ENCODE peak calls at places on chromosomes 1 and 21, in nine cellular contexts. One of them, this sample, is unnamed.

GRCh38 chr1:63920154-63921117 is 146.6 kb downstream of the ROR1 start:
- DNase-seq in ascending aorta: no peak
- DNase-seq in CD8-positive, alpha-beta T cell: no peak
- DNase-seq in dorsolateral prefrontal cortex: no peak
- DNase-seq in uterus: no peak
- DNase-seq in adrenal gland: no peak
- DNase-seq in CD4-positive, alpha-beta memory T cell: no peak
- DNase-seq in lung: peak; percentile 67
- DNase-seq in OCI-LY7: no peak
- DNase-seq in this sample: peak; percentile 99

GRCh38 chr1:115647919-115648597 is 6.3 kb downstream of the VANGL1 start:
- DNase-seq in CD4-positive, alpha-beta memory T cell: no peak
- DNase-seq in lung: no peak
- DNase-seq in adrenal gland: no peak
- DNase-seq in CD8-positive, alpha-beta T cell: no peak
- DNase-seq in dorsolateral prefrontal cortex: no peak
- DNase-seq in uterus: no peak
- DNase-seq in ascending aorta: no peak
- DNase-seq in OCI-LY7: no peak
- DNase-seq in this sample: no peak

GRCh38 chr1:164480285-164480907 is 78.6 kb upstream of the PBX1 start:
- DNase-seq in CD8-positive, alpha-beta T cell: no peak
- DNase-seq in ascending aorta: no peak
- DNase-seq in adrenal gland: no peak
- DNase-seq in lung: no peak
- DNase-seq in uterus: no peak
- DNase-seq in CD4-positive, alpha-beta memory T cell: no peak
- DNase-seq in OCI-LY7: no peak
- DNase-seq in dorsolateral prefrontal cortex: no peak
- DNase-seq in this sample: no peak

GRCh38 chr1:241715435-241715834 is 63.4 kb downstream of the WDR64 start:
- DNase-seq in CD8-positive, alpha-beta T cell: no peak
- DNase-seq in OCI-LY7: no peak
- DNase-seq in lung: no peak
- DNase-seq in adrenal gland: no peak
- DNase-seq in uterus: no peak
- DNase-seq in CD4-positive, alpha-beta memory T cell: no peak
- DNase-seq in dorsolateral prefrontal cortex: no peak
- DNase-seq in ascending aorta: no peak
- DNase-seq in this sample: no peak

GRCh38 chr1:56327195-56327594 is 252.2 kb downstream of the PLPP3 start:
- DNase-seq in CD8-positive, alpha-beta T cell: no peak
- DNase-seq in dorsolateral prefrontal cortex: no peak
- DNase-seq in adrenal gland: no peak
- DNase-seq in uterus: no peak
- DNase-seq in lung: no peak
- DNase-seq in OCI-LY7: no peak
- DNase-seq in ascending aorta: no peak
- DNase-seq in CD4-positive, alpha-beta memory T cell: no peak
- DNase-seq in this sample: no peak

GRCh38 chr1:153882296-153882912 is 40.4 kb downstream of the GATAD2B start:
- DNase-seq in CD4-positive, alpha-beta memory T cell: no peak
- DNase-seq in CD8-positive, alpha-beta T cell: no peak
- DNase-seq in lung: no peak
- DNase-seq in uterus: no peak
- DNase-seq in OCI-LY7: no peak
- DNase-seq in ascending aorta: no peak
- DNase-seq in adrenal gland: no peak
- DNase-seq in dorsolateral prefrontal cortex: no peak
- DNase-seq in this sample: peak; percentile 11

GRCh38 chr21:44962481-44962966 is 22.7 kb downstream of the SLX9 start:
- DNase-seq in lung: no peak
- DNase-seq in OCI-LY7: no peak
- DNase-seq in dorsolateral prefrontal cortex: no peak
- DNase-seq in ascending aorta: peak; percentile 91
- DNase-seq in uterus: peak; percentile 60
- DNase-seq in adrenal gland: no peak
- DNase-seq in CD8-positive, alpha-beta T cell: no peak
- DNase-seq in CD4-positive, alpha-beta memory T cell: no peak
- DNase-seq in this sample: peak; percentile 100

GRCh38 chr1:25341746-25342145 is 3.6 kb downstream of the TMEM50A start:
- DNase-seq in dorsolateral prefrontal cortex: no peak
- DNase-seq in CD4-positive, alpha-beta memory T cell: no peak
- DNase-seq in CD8-positive, alpha-beta T cell: no peak
- DNase-seq in OCI-LY7: no peak
- DNase-seq in adrenal gland: peak; percentile 40
- DNase-seq in ascending aorta: no peak
- DNase-seq in lung: no peak
- DNase-seq in uterus: no peak
- DNase-seq in this sample: no peak

GRCh38 chr1:198933506-198933905 is 294.7 kb downstream of the PTPRC start:
- DNase-seq in lung: no peak
- DNase-seq in adrenal gland: no peak
- DNase-seq in ascending aorta: no peak
- DNase-seq in OCI-LY7: no peak
- DNase-seq in CD4-positive, alpha-beta memory T cell: no peak
- DNase-seq in CD8-positive, alpha-beta T cell: no peak
- DNase-seq in dorsolateral prefrontal cortex: no peak
- DNase-seq in uterus: no peak
- DNase-seq in this sample: no peak

GRCh38 chr1:8629241-8630091 is 188.0 kb downstream of the RERE start:
- DNase-seq in dorsolateral prefrontal cortex: no peak
- DNase-seq in uterus: no peak
- DNase-seq in CD8-positive, alpha-beta T cell: no peak
- DNase-seq in OCI-LY7: peak; percentile 26
- DNase-seq in ascending aorta: no peak
- DNase-seq in lung: no peak
- DNase-seq in adrenal gland: no peak
- DNase-seq in CD4-positive, alpha-beta memory T cell: no peak
- DNase-seq in this sample: peak; percentile 33

GRCh38 chr1:212814548-212814947 is 22.9 kb downstream of the TATDN3 start:
- DNase-seq in uterus: no peak
- DNase-seq in ascending aorta: no peak
- DNase-seq in OCI-LY7: no peak
- DNase-seq in CD8-positive, alpha-beta T cell: no peak
- DNase-seq in adrenal gland: no peak
- DNase-seq in lung: no peak
- DNase-seq in dorsolateral prefrontal cortex: no peak
- DNase-seq in CD4-positive, alpha-beta memory T cell: no peak
- DNase-seq in this sample: no peak

GRCh38 chr1:209727286-209727685 is 22.6 kb downstream of the HSD11B1 start:
- DNase-seq in adrenal gland: no peak
- DNase-seq in OCI-LY7: no peak
- DNase-seq in uterus: no peak
- DNase-seq in ascending aorta: no peak
- DNase-seq in CD4-positive, alpha-beta memory T cell: no peak
- DNase-seq in dorsolateral prefrontal cortex: no peak
- DNase-seq in CD8-positive, alpha-beta T cell: no peak
- DNase-seq in lung: no peak
- DNase-seq in this sample: no peak

GRCh38 chr1:93681549-93682412 is at the start of gene BCAR3:
- DNase-seq in OCI-LY7: peak; percentile 85
- DNase-seq in adrenal gland: peak; percentile 64
- DNase-seq in dorsolateral prefrontal cortex: peak; percentile 67
- DNase-seq in ascending aorta: peak; percentile 80
- DNase-seq in lung: peak; percentile 69
- DNase-seq in CD8-positive, alpha-beta T cell: peak; percentile 17
- DNase-seq in CD4-positive, alpha-beta memory T cell: no peak
- DNase-seq in uterus: peak; percentile 47
- DNase-seq in this sample: peak; percentile 67

GRCh38 chr1:174157157-174157806 is 2.0 kb upstream of the RABGAP1L start:
- DNase-seq in CD8-positive, alpha-beta T cell: no peak
- DNase-seq in lung: no peak
- DNase-seq in adrenal gland: no peak
- DNase-seq in OCI-LY7: peak; percentile 54
- DNase-seq in ascending aorta: no peak
- DNase-seq in uterus: no peak
- DNase-seq in CD4-positive, alpha-beta memory T cell: no peak
- DNase-seq in dorsolateral prefrontal cortex: no peak
- DNase-seq in this sample: no peak

GRCh38 chr1:227994632-227995300 is 12.0 kb upstream of the WNT3A start:
- DNase-seq in uterus: peak; percentile 2
- DNase-seq in ascending aorta: no peak
- DNase-seq in lung: peak; percentile 24
- DNase-seq in CD8-positive, alpha-beta T cell: peak; percentile 6
- DNase-seq in adrenal gland: no peak
- DNase-seq in dorsolateral prefrontal cortex: no peak
- DNase-seq in OCI-LY7: no peak
- DNase-seq in CD4-positive, alpha-beta memory T cell: no peak
- DNase-seq in this sample: no peak
- H3K27ac ChIP-seq in uterus: no peak overlapping the region
- H3K27ac ChIP-seq in ascending aorta: no peak overlapping the region
- H3K27ac ChIP-seq in lung: no peak overlapping the region
- H3K27ac ChIP-seq in CD8-positive, alpha-beta T cell: no peak overlapping the region
- H3K27ac ChIP-seq in adrenal gland: no peak overlapping the region
- H3K27ac ChIP-seq in dorsolateral prefrontal cortex: no peak overlapping the region
- H3K27ac ChIP-seq in OCI-LY7: no peak overlapping the region
- H3K27ac ChIP-seq in CD4-positive, alpha-beta memory T cell: no peak overlapping the region
- H3K27ac ChIP-seq in this sample: no peak overlapping the region

GRCh38 chr1:146007785-146008133 is 11.4 kb upstream of the TXNIP start:
- DNase-seq in lung: no peak
- DNase-seq in CD4-positive, alpha-beta memory T cell: no peak
- DNase-seq in adrenal gland: no peak
- DNase-seq in uterus: no peak
- DNase-seq in OCI-LY7: no peak
- DNase-seq in dorsolateral prefrontal cortex: no peak
- DNase-seq in CD8-positive, alpha-beta T cell: no peak
- DNase-seq in ascending aorta: no peak
- DNase-seq in this sample: no peak

GRCh38 chr1:146012703-146013565 is 8.6 kb downstream of the HJV start:
- DNase-seq in lung: no peak
- DNase-seq in uterus: peak; percentile 70
- DNase-seq in dorsolateral prefrontal cortex: no peak
- DNase-seq in adrenal gland: peak; percentile 61
- DNase-seq in CD8-positive, alpha-beta T cell: peak; percentile 68
- DNase-seq in OCI-LY7: peak; percentile 76
- DNase-seq in CD4-positive, alpha-beta memory T cell: peak; percentile 68
- DNase-seq in ascending aorta: peak; percentile 80
- DNase-seq in this sample: peak; percentile 81

GRCh38 chr1:146001734-146002133 is 5.4 kb upstream of the TXNIP start:
- DNase-seq in adrenal gland: no peak
- DNase-seq in dorsolateral prefrontal cortex: no peak
- DNase-seq in CD8-positive, alpha-beta T cell: no peak
- DNase-seq in lung: no peak
- DNase-seq in ascending aorta: no peak
- DNase-seq in CD4-positive, alpha-beta memory T cell: no peak
- DNase-seq in OCI-LY7: no peak
- DNase-seq in uterus: no peak
- DNase-seq in this sample: no peak

GRCh38 chr1:146010126-146010738 is 11.3 kb downstream of the HJV start:
- DNase-seq in OCI-LY7: no peak
- DNase-seq in uterus: no peak
- DNase-seq in CD4-positive, alpha-beta memory T cell: no peak
- DNase-seq in adrenal gland: no peak
- DNase-seq in CD8-positive, alpha-beta T cell: no peak
- DNase-seq in ascending aorta: no peak
- DNase-seq in lung: peak; percentile 59
- DNase-seq in dorsolateral prefrontal cortex: no peak
- DNase-seq in this sample: no peak

DNA sequence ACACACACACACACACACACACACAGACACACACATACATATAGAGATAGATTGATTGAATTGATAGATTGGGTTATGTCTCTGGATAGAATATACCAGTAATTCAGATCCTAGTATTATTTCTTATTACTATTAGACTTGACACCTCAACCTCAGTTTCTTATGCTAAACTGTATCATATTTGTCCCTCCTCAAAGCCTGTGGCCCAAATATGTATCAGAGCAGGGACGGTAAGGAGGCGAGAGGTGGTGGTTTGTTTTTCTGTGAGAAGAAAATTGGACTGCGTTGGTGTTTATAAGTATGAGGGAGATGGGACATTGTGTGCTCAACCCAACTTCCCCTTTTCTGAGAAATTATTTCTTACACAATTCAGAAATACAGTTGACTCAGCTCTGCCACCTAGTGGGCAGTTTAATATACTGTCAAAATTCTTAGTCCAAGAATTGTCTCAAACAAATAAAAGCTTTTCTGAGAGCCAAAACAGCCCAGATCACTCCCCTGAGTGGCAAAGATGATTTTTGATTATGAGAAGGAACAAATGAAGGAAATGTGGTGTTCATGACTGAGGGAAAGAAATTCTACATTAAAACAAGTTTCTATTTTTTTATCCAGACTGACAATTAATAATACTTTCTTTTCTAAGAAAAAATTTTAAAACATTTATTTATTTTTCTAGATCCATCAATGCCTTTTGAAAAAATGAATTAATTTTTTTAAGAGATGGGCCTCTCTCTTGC is 10.8 kb upstream of the TXNIP start:
- DNase-seq in CD4-positive, alpha-beta memory T cell: peak; percentile 85
- DNase-seq in adrenal gland: peak; percentile 59
- DNase-seq in CD8-positive, alpha-beta T cell: peak; percentile 73
- DNase-seq in lung: peak; percentile 71
- DNase-seq in uterus: peak; percentile 89
- DNase-seq in OCI-LY7: peak; percentile 94
- DNase-seq in ascending aorta: peak; percentile 84
- DNase-seq in dorsolateral prefrontal cortex: no peak
- DNase-seq in this sample: peak; percentile 43
- H3K27ac ChIP-seq in CD4-positive, alpha-beta memory T cell: peak overlapping the region; percentile 52
- H3K27ac ChIP-seq in adrenal gland: peak overlapping the region; percentile 95
- H3K27ac ChIP-seq in CD8-positive, alpha-beta T cell: peak overlapping the region; percentile 59
- H3K27ac ChIP-seq in lung: peak overlapping the region; percentile 80
- H3K27ac ChIP-seq in uterus: peak overlapping the region; percentile 89
- H3K27ac ChIP-seq in OCI-LY7: peak overlapping the region; percentile 31
- H3K27ac ChIP-seq in ascending aorta: peak overlapping the region; percentile 85
- H3K27ac ChIP-seq in dorsolateral prefrontal cortex: peak overlapping the region; percentile 79
- H3K27ac ChIP-seq in this sample: no peak overlapping the region

GRCh38 chr1:208155243-208155642 is 88.9 kb downstream of the PLXNA2 start:
- DNase-seq in CD8-positive, alpha-beta T cell: no peak
- DNase-seq in uterus: no peak
- DNase-seq in lung: no peak
- DNase-seq in CD4-positive, alpha-beta memory T cell: no peak
- DNase-seq in OCI-LY7: no peak
- DNase-seq in dorsolateral prefrontal cortex: no peak
- DNase-seq in adrenal gland: no peak
- DNase-seq in ascending aorta: no peak
- DNase-seq in this sample: no peak
- H3K27ac ChIP-seq in CD8-positive, alpha-beta T cell: no peak overlapping the region
- H3K27ac ChIP-seq in uterus: no peak overlapping the region
- H3K27ac ChIP-seq in lung: peak overlapping the region; percentile 72
- H3K27ac ChIP-seq in CD4-positive, alpha-beta memory T cell: no peak overlapping the region
- H3K27ac ChIP-seq in OCI-LY7: no peak overlapping the region
- H3K27ac ChIP-seq in dorsolateral prefrontal cortex: no peak overlapping the region
- H3K27ac ChIP-seq in adrenal gland: no peak overlapping the region
- H3K27ac ChIP-seq in ascending aorta: no peak overlapping the region
- H3K27ac ChIP-seq in this sample: no peak overlapping the region

DNA sequence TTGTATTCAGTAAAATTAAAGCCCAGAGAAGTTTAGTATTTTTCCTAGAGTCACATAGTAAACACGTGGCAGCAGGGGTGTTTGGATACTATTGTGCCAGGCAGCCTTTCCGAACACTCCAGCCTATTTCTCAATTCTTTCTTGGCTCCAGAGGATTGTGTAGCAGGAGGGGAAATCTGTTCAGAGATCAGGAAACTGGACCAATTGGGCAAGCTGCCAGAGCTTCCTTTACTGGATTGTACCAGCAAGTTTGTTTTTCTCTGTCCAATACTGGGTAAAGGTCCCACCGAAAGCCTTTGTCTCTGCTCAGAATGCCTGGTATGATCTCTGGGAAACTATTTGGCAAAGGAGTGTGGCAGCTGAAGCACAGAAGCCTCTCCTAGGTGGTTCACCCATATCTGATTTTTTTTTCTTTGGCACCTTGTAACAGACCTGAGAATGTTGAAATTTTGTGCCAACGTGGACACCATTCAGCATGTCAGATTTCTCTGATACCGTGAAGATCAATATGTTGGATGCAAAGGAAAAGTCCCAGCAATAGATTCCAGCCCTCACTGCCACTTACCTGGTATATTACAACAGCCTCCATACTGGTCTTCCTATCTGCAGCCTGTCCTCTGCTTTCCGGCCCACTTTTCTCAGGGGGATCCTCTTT is 126.2 kb downstream of the FGGY start:
- DNase-seq in ascending aorta: peak; percentile 91
- DNase-seq in adrenal gland: peak; percentile 75
- DNase-seq in CD4-positive, alpha-beta memory T cell: no peak
- DNase-seq in uterus: peak; percentile 90
- DNase-seq in OCI-LY7: no peak
- DNase-seq in lung: peak; percentile 80
- DNase-seq in CD8-positive, alpha-beta T cell: no peak
- DNase-seq in dorsolateral prefrontal cortex: peak; percentile 47
- DNase-seq in this sample: peak; percentile 11
- H3K27ac ChIP-seq in ascending aorta: peak overlapping the region; percentile 50
- H3K27ac ChIP-seq in adrenal gland: peak overlapping the region; percentile 44
- H3K27ac ChIP-seq in CD4-positive, alpha-beta memory T cell: no peak overlapping the region
- H3K27ac ChIP-seq in uterus: peak overlapping the region; percentile 58
- H3K27ac ChIP-seq in OCI-LY7: no peak overlapping the region
- H3K27ac ChIP-seq in lung: no peak overlapping the region
- H3K27ac ChIP-seq in CD8-positive, alpha-beta T cell: no peak overlapping the region
- H3K27ac ChIP-seq in dorsolateral prefrontal cortex: peak overlapping the region; percentile 53
- H3K27ac ChIP-seq in this sample: no peak overlapping the region

This sample was measured in astrocyte.